ENCODE peak calls at places on chromosomes 4 and X, in eight cellular contexts. H is A549; A is A673; U is effector memory CD4-positive, alpha-beta T cell; J is right atrium auricular region; K is vagina; N is ascending aorta; G is SJSA1. R is an unnamed sample. For H3K4me1, the result is how much of the 10 kb centered on the place peaks cover.

GRCh38 chr4:152052431-152053057 is 291.7 kb upstream of the GATB start:
- DNase-seq in N (no peak), A (no peak), K (no peak), J (no peak), U (no peak), G (no peak), H (no peak), R (no peak)

GRCh38 chrX:16577483-16578029 is 72.4 kb upstream of the S100G start:
- DNase-seq in G (no peak), N (no peak), A (no peak), U (no peak), J (no peak), K (no peak), H (no peak), R (no peak)

GRCh38 chrX:69501433-69501832 is 2.7 kb upstream of the NALF2 start:
- DNase-seq in G (no peak), N (no peak), K (no peak), U (no peak), H (no peak), J (no peak), A (peak), R (peak)

GRCh38 chrX:110407910-110408545 is 49.4 kb downstream of the RTL9 start:
- DNase-seq in A (peak), U (no peak), N (no peak), H (peak), J (no peak), K (no peak), G (peak), R (peak)

GRCh38 chr4:178136736-178137345 is 694.6 kb upstream of the AGA start:
- DNase-seq in A (no peak), N (no peak), J (peak), K (no peak), G (no peak), H (no peak), U (no peak), R (no peak)

GRCh38 chr4:108519208-108519833 is 101.1 kb upstream of the RPL34 start:
- DNase-seq in J (no peak), N (no peak), H (no peak), U (no peak), K (no peak), A (no peak), G (no peak), R (no peak)

GRCh38 chrX:23501974-23502373 is 165.3 kb upstream of the PRDX4 start:
- DNase-seq in A (no peak), N (no peak), K (no peak), U (no peak), G (no peak), H (no peak), J (no peak), R (no peak)

GRCh38 chrX:41014776-41015175 is 70.5 kb upstream of the USP9X start:
- DNase-seq in G (peak), N (no peak), U (no peak), K (no peak), J (no peak), H (no peak), A (no peak), R (no peak)

GRCh38 chrX:47169726-47170515 is 23.7 kb upstream of the UBA1 start:
- DNase-seq in K (peak), U (no peak), G (no peak), N (no peak), J (no peak), A (no peak), H (no peak), R (no peak)

GRCh38 chr4:64144994-64145393 is 264.3 kb downstream of the TECRL start:
- DNase-seq in N (no peak), G (no peak), A (no peak), U (no peak), H (no peak), J (no peak), K (no peak), R (peak)

GRCh38 chrX:53319614-53320542 is 38.5 kb upstream of the IQSEC2 start:
- DNase-seq in J (no peak), U (no peak), G (no peak), N (no peak), A (no peak), K (no peak), H (no peak), R (no peak)

GRCh38 chr4:1393866-1394265 is 12.4 kb downstream of the NKX1-1 start:
- DNase-seq in U (no peak), H (no peak), K (no peak), N (no peak), A (no peak), J (no peak), G (no peak), R (no peak)

DNA sequence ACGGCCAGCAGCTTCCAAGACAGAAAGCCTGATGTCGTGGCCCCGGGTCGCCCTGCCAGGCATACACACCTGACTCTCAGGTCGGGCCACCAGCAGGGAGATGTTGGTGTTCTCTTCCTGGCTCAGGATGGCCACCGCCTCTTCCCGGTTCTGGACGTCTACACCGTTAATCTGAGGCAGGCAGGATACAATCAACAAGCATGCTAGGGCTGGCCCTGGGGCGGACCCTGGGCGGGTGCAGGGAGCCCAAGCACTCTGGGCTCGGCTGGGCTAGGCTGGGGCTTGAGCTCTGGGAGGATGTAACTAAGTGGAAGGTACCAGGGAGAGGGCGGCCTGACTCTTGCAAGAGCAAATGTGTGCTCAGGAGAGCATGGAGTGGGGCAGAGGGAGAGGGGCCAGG is 11.0 kb downstream of the SSR4 start:
- DNase-seq in K (no peak), J (no peak), U (no peak), G (no peak), A (no peak), H (no peak), N (no peak), R (no peak)
- H3K27ac ChIP-seq in K (no peak), J (no peak), U (no peak), G (no peak), A (no peak), H (no peak), N (no peak), R (no peak)

DNA sequence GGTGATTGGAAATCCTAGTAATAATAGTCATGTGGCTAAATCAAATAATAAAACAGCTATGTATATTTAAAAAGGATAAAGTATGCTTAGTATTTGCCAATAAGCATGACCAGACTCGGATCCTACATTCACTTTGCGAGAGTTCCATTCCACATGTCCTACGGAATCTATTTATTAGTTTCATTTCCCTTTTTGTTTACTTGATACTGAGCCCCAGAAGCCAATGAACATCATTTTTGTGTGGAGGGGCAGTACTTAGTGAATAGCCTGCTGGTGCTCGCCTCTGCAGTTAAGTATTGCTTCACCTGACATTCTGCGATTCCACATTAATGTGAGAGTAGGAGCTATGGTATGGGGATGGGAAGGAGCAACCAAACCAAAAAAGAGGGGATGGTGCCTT is 58.5 kb upstream of the NAP1L5 start:
- DNase-seq in J (no peak), H (no peak), N (no peak), U (no peak), K (no peak), A (no peak), G (no peak), R (no peak)
- H3K4me1 ChIP-seq in J (under half), H (half or more), N (under half), U (under half), K (under half), A (under half), G (under half), R (under half)

DNA sequence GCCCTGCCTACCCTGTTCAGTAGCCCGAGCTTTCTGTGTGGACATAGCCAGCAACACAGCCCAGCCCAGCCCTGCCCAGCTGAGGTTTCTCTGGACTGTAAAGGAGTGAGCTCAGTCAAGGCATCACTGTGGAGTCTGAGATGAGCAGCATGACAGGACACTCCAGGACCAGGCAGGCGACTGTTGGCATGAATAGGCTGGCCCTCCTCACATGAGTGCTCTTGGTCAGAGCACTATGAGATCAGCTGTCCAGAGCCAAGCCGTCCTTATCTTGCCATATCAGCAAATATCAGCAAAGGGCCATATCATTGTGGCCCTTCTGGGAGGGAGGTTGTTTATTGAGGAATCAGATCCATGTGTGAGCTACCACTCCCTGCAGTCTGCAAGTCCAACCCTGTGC is 30.9 kb downstream of the REELD1 start:
- DNase-seq in U (no peak), N (no peak), H (no peak), G (no peak), A (no peak), J (no peak), K (no peak), R (no peak)
- H3K27ac ChIP-seq in U (no peak), N (peak), H (peak), G (no peak), A (no peak), J (peak), K (no peak), R (no peak)

DNA sequence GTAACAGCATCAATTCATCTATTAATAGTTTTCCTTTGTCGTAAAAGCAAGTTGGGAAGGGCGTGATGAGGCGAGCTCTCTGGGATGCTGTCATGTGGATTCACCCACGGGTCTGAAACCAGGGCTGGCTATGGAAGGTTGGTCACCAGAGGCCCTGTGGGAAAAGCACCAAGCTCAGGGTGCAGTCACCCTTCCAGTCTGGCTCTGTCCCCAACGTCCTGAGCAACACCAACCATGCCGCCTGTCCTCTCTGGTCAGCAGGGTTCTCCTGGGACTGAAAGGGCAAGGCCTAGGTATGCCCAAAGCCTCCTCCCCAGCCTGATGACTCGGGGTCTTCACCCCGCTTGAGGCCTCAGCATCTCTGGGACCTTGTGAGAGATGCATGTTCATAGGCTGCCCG is 97.2 kb upstream of the MSX1 start:
- DNase-seq in N (no peak), A (no peak), K (no peak), H (no peak), U (no peak), J (no peak), G (no peak), R (no peak)
- H3K4me1 ChIP-seq in N (under half), A (under half), K (under half), H (under half), U (under half), J (under half), G (under half), R (under half)

GRCh38 chr4:41039312-41039711 is 175.0 kb downstream of the APBB2 start:
- DNase-seq in N (no peak), U (no peak), J (no peak), H (no peak), A (no peak), K (no peak), G (no peak), R (no peak)
- H3K27ac ChIP-seq in N (no peak), U (no peak), J (no peak), H (no peak), A (no peak), K (no peak), G (no peak), R (no peak)

GRCh38 chr4:81609844-81610243 is 138.1 kb upstream of the RASGEF1B start:
- DNase-seq in H (no peak), U (no peak), K (no peak), N (no peak), G (no peak), A (no peak), J (no peak), R (no peak)
- H3K4me1 ChIP-seq in H (under half), U (under half), K (under half), N (under half), G (under half), A (under half), J (under half), R (under half)

DNA sequence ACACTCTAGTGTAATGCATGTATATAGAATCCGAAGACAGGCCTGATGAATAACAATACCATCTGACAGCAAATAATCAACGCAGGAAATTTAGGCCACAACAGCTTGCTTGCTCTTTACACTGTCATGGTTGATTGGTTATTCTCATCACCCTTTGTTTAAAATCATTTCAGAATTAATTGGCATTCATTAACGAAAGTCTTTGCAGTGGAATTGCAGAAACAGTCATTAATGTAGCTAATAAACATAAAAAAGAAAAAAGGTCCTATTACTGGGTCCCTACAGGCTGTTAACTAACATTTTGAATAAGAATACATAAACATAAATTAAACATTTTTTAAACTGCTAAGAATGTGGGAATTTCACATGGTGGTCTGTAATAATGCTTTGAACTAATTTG is 194.9 kb downstream of the AFF2 start:
- DNase-seq in J (no peak), K (no peak), G (no peak), N (no peak), U (no peak), H (no peak), A (no peak), R (no peak)
- H3K27ac ChIP-seq in J (no peak), K (no peak), G (no peak), N (no peak), U (no peak), H (no peak), A (no peak), R (no peak)